ENCODE peak calls at places on chromosomes 16 and 17, in four cellular contexts. One of them, this sample, is unnamed.

GRCh38 chr16:60932600-60932999 is 1103.6 kb downstream of the CDH8 start:
- DNase-seq in HFF-Myc: no peak
- DNase-seq in uterus: no peak
- DNase-seq in fibroblast of mammary gland: no peak
- DNase-seq in this sample: no peak

GRCh38 chr17:27236710-27237315 is 57.1 kb upstream of the WSB1 start:
- DNase-seq in HFF-Myc: peak
- DNase-seq in uterus: peak
- DNase-seq in fibroblast of mammary gland: peak
- DNase-seq in this sample: peak

GRCh38 chr16:49092704-49093103 is 188.9 kb downstream of the CBLN1 start:
- DNase-seq in HFF-Myc: no peak
- DNase-seq in uterus: no peak
- DNase-seq in fibroblast of mammary gland: no peak
- DNase-seq in this sample: no peak

GRCh38 chr17:74481621-74482020 is 15.2 kb downstream of the CD300A start:
- DNase-seq in HFF-Myc: no peak
- DNase-seq in uterus: no peak
- DNase-seq in fibroblast of mammary gland: no peak
- DNase-seq in this sample: no peak

GRCh38 chr17:82551779-82552457 is 32.4 kb downstream of the FOXK2 start:
- DNase-seq in HFF-Myc: no peak
- DNase-seq in uterus: peak
- DNase-seq in fibroblast of mammary gland: peak
- DNase-seq in this sample: peak

GRCh38 chr17:76307966-76308338 is at the start of gene QRICH2:
- DNase-seq in HFF-Myc: no peak
- DNase-seq in uterus: no peak
- DNase-seq in fibroblast of mammary gland: no peak
- DNase-seq in this sample: no peak

GRCh38 chr17:81371910-81372760 is 23.1 kb upstream of the BAHCC1 start:
- DNase-seq in HFF-Myc: no peak
- DNase-seq in uterus: no peak
- DNase-seq in fibroblast of mammary gland: no peak
- DNase-seq in this sample: peak

GRCh38 chr16:14378684-14379467 is 251.2 kb downstream of the PARN start:
- DNase-seq in HFF-Myc: no peak
- DNase-seq in uterus: no peak
- DNase-seq in fibroblast of mammary gland: peak
- DNase-seq in this sample: no peak

GRCh38 chr17:81420769-81421462 is 25.7 kb downstream of the BAHCC1 start:
- DNase-seq in HFF-Myc: no peak
- DNase-seq in uterus: peak
- DNase-seq in fibroblast of mammary gland: no peak
- DNase-seq in this sample: no peak

DNA sequence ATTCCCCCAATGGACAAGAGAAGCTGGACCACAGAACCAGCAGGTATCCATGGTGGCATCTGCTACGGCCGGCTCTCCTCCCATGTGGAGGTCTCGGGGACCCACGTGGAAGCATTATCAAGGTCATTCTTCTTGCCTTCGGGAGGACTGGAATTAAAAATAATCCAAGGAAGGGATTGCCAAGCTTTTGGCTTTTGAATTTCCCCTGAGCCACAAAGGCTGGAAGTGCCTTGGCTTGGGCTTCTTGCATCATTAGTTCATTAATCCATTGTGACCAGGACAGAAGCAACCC is 16.1 kb downstream of the NAGPA start:
- DNase-seq in HFF-Myc: no peak
- DNase-seq in uterus: no peak
- DNase-seq in fibroblast of mammary gland: no peak
- DNase-seq in this sample: no peak
- TF ChIP-seq CTCF in HFF-Myc: no peak
- TF ChIP-seq CTCF in uterus: no peak
- TF ChIP-seq CTCF in fibroblast of mammary gland: no peak
- TF ChIP-seq CTCF in this sample: no peak

DNA sequence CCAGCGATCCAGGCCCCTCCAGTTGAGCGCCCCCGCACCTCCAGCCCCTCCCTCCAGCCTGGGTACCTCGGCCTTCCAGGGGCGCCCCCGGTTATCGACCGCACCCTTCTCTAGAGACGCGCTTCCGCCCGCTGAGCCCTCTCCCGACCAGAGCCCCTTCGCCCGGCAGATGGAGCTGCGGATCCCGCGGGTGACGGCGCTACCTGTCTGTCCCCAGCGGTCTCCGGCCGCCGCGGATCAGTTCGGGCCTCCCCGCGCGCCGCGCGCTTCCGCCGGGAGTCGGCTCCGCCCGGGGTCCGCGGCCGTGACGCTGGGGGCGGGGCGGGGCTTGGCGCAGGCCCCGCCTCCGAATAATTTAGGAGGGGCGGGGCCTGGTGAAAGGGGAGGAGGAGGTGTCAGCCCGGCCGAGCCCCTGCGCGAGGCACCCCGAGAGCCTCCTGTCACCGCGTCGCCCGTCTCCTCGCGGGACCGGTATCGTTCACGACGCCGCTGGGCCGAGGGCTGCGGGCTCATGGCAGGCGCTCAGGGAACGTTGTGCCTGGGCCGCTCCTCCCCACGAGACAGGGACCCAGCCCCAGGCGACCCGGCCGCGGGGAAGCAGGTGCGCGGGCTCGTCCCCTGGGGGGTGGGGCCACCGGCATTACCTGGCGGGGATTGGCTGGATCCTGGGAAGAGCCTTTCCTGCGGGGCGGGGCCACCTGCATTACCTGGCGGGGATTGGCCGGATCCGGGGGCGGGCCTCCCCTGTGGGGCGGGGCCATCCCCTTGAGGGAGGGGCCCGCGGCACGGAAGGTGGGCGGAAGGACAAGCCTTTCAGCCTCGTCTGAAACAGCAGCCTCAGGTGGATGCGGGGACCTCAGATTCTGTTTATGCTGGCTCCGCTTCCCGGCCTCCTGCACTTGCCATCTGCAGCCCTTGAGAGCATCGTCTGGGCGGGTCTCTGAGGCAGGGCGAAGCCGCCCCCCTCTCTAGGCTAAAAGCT is at the start of gene SPATA2L:
- DNase-seq in HFF-Myc: no peak
- DNase-seq in uterus: peak
- DNase-seq in fibroblast of mammary gland: no peak
- DNase-seq in this sample: peak
- TF ChIP-seq CTCF in HFF-Myc: no peak
- TF ChIP-seq CTCF in uterus: no peak
- TF ChIP-seq CTCF in fibroblast of mammary gland: no peak
- TF ChIP-seq CTCF in this sample: no peak

GRCh38 chr17:14198575-14198974 is 38.1 kb downstream of the CDRT15 start:
- DNase-seq in HFF-Myc: no peak
- DNase-seq in uterus: no peak
- DNase-seq in fibroblast of mammary gland: no peak
- DNase-seq in this sample: no peak
- TF ChIP-seq CTCF in HFF-Myc: no peak
- TF ChIP-seq CTCF in uterus: no peak
- TF ChIP-seq CTCF in fibroblast of mammary gland: no peak
- TF ChIP-seq CTCF in this sample: no peak

GRCh38 chr16:15650019-15650697 is at the start of gene NDE1:
- DNase-seq in HFF-Myc: peak
- DNase-seq in uterus: peak
- DNase-seq in fibroblast of mammary gland: peak
- DNase-seq in this sample: peak
- TF ChIP-seq CTCF in HFF-Myc: no peak
- TF ChIP-seq CTCF in uterus: no peak
- TF ChIP-seq CTCF in fibroblast of mammary gland: no peak
- TF ChIP-seq CTCF in this sample: no peak

GRCh38 chr16:23160082-23160481 is 10.8 kb upstream of the USP31 start:
- DNase-seq in HFF-Myc: no peak
- DNase-seq in uterus: no peak
- DNase-seq in fibroblast of mammary gland: no peak
- DNase-seq in this sample: no peak
- TF ChIP-seq CTCF in HFF-Myc: no peak
- TF ChIP-seq CTCF in uterus: no peak
- TF ChIP-seq CTCF in fibroblast of mammary gland: no peak
- TF ChIP-seq CTCF in this sample: no peak

DNA sequence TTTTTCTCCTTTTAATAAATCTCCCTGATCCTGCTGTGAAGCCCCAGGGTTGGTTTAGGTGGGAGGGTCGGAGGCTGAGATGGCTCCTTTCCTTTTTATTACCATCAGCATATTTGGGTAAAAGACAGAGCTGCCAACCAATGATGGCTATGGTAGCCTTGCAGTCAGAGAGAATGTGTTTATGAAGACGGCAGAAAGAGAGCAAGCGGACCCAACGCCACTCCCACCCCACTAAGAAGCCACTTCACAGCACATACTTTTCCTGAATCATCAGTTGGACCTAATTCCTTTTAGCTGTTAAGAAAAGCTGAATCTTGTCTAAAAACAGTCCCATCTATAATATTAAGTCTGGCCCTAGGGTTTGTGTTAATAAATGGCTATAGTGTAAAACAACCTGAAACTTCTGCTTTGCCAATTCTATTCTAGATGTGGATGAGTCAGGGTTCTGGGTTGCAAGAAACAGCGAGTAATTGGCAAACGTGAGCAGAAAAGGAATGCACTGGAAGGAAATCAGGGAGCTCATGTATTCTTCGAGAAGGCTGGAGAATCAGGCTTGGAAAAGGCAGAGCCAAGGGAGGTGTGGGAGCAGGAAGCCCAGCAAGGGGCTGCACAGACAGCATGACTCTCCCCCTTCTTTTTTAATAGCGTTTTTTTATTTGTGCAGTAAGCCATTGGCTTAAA is 34.0 kb upstream of the PRKCA start:
- DNase-seq in HFF-Myc: no peak
- DNase-seq in uterus: no peak
- DNase-seq in fibroblast of mammary gland: peak
- DNase-seq in this sample: no peak
- TF ChIP-seq CTCF in HFF-Myc: no peak
- TF ChIP-seq CTCF in uterus: no peak
- TF ChIP-seq CTCF in fibroblast of mammary gland: no peak
- TF ChIP-seq CTCF in this sample: no peak

GRCh38 chr16:89344314-89344828 is 126.9 kb downstream of the ZNF778 start:
- DNase-seq in HFF-Myc: no peak
- DNase-seq in uterus: no peak
- DNase-seq in fibroblast of mammary gland: no peak
- DNase-seq in this sample: no peak

GRCh38 chr16:89344846-89345577 is 127.5 kb downstream of the ZNF778 start:
- DNase-seq in HFF-Myc: no peak
- DNase-seq in uterus: no peak
- DNase-seq in fibroblast of mammary gland: peak
- DNase-seq in this sample: no peak

GRCh38 chr16:89341697-89342694 is 124.5 kb downstream of the ZNF778 start:
- DNase-seq in HFF-Myc: no peak
- DNase-seq in uterus: no peak
- DNase-seq in fibroblast of mammary gland: no peak
- DNase-seq in this sample: no peak

GRCh38 chr16:89345663-89346150 is 128.2 kb downstream of the ZNF778 start:
- DNase-seq in HFF-Myc: no peak
- DNase-seq in uterus: no peak
- DNase-seq in fibroblast of mammary gland: no peak
- DNase-seq in this sample: no peak

GRCh38 chr16:89343501-89344291 is 126.2 kb downstream of the ZNF778 start:
- DNase-seq in HFF-Myc: no peak
- DNase-seq in uterus: no peak
- DNase-seq in fibroblast of mammary gland: peak
- DNase-seq in this sample: peak
- TF ChIP-seq CTCF in HFF-Myc: no peak
- TF ChIP-seq CTCF in uterus: no peak
- TF ChIP-seq CTCF in fibroblast of mammary gland: no peak
- TF ChIP-seq CTCF in this sample: no peak